ENCODE peak calls at places on chromosomes 4 and X, in four cellular contexts. One of them, this sample, is unnamed.

GRCh38 chr4:71541541-71541940 is 202.7 kb downstream of the SLC4A4 start:
- DNase-seq in stimulated activated CD4-positive, alpha-beta T cell treated with anti-CD3 and anti-CD28 coated beads, Interleukin-1b, Interleukin-23, amount 100 ng/mL, for 1 hour: no peak
- DNase-seq in H7: no peak
- DNase-seq in T-helper 17 cell: no peak
- DNase-seq in this sample: no peak

GRCh38 chr4:98605216-98605615 is 53.2 kb downstream of the TSPAN5 start:
- DNase-seq in stimulated activated CD4-positive, alpha-beta T cell treated with anti-CD3 and anti-CD28 coated beads, Interleukin-1b, Interleukin-23, amount 100 ng/mL, for 1 hour: no peak
- DNase-seq in T-helper 17 cell: no peak
- DNase-seq in H7: no peak
- DNase-seq in this sample: no peak

GRCh38 chrX:106935175-106935574 is 15.0 kb downstream of the CLDN2 start:
- DNase-seq in H7: no peak
- DNase-seq in stimulated activated CD4-positive, alpha-beta T cell treated with anti-CD3 and anti-CD28 coated beads, Interleukin-1b, Interleukin-23, amount 100 ng/mL, for 1 hour: no peak
- DNase-seq in T-helper 17 cell: no peak
- DNase-seq in this sample: peak; percentile 20

GRCh38 chr4:28287837-28288236 is 1427.2 kb downstream of the STIM2 start:
- DNase-seq in stimulated activated CD4-positive, alpha-beta T cell treated with anti-CD3 and anti-CD28 coated beads, Interleukin-1b, Interleukin-23, amount 100 ng/mL, for 1 hour: no peak
- DNase-seq in T-helper 17 cell: no peak
- DNase-seq in H7: no peak
- DNase-seq in this sample: no peak

GRCh38 chr4:62028758-62029157 is 828.6 kb downstream of the ADGRL3 start:
- DNase-seq in H7: no peak
- DNase-seq in T-helper 17 cell: no peak
- DNase-seq in stimulated activated CD4-positive, alpha-beta T cell treated with anti-CD3 and anti-CD28 coated beads, Interleukin-1b, Interleukin-23, amount 100 ng/mL, for 1 hour: no peak
- DNase-seq in this sample: no peak

GRCh38 chrX:24498975-24499374 is 33.9 kb downstream of the PDK3 start:
- DNase-seq in stimulated activated CD4-positive, alpha-beta T cell treated with anti-CD3 and anti-CD28 coated beads, Interleukin-1b, Interleukin-23, amount 100 ng/mL, for 1 hour: no peak
- DNase-seq in H7: no peak
- DNase-seq in T-helper 17 cell: no peak
- DNase-seq in this sample: no peak

GRCh38 chr4:170004656-170005250 is 21.4 kb downstream of the MFAP3L start:
- DNase-seq in stimulated activated CD4-positive, alpha-beta T cell treated with anti-CD3 and anti-CD28 coated beads, Interleukin-1b, Interleukin-23, amount 100 ng/mL, for 1 hour: no peak
- DNase-seq in T-helper 17 cell: no peak
- DNase-seq in H7: no peak
- DNase-seq in this sample: no peak

GRCh38 chr4:137981277-137981676 is 260.9 kb downstream of the SLC7A11 start:
- DNase-seq in stimulated activated CD4-positive, alpha-beta T cell treated with anti-CD3 and anti-CD28 coated beads, Interleukin-1b, Interleukin-23, amount 100 ng/mL, for 1 hour: no peak
- DNase-seq in T-helper 17 cell: no peak
- DNase-seq in H7: no peak
- DNase-seq in this sample: no peak

GRCh38 chr4:103719320-103720204 is at the start of gene TACR3:
- DNase-seq in stimulated activated CD4-positive, alpha-beta T cell treated with anti-CD3 and anti-CD28 coated beads, Interleukin-1b, Interleukin-23, amount 100 ng/mL, for 1 hour: no peak
- DNase-seq in T-helper 17 cell: no peak
- DNase-seq in H7: peak; percentile 50
- DNase-seq in this sample: peak; percentile 8